ENCODE peak calls at places on chromosomes 6 and 20, in ten cellular contexts. Q is H1, Y is stomach, O is SK-N-SH, Z is ovary, K is transverse colon, L is A549, A is tibial nerve, J is GM12878, P is upper lobe of left lung. W is an unnamed sample.

GRCh38 chr6:100663219-100663863 is 198.6 kb upstream of the SIM1 start:
- DNase-seq in Q (no peak), Y (no peak), O (no peak), Z (no peak), K (no peak), L (no peak), A (no peak), J (no peak), P (no peak), W (no peak)

GRCh38 chr20:25495189-25495824 is 87.8 kb downstream of the GINS1 start:
- DNase-seq in Q (no peak), Y (no peak), O (no peak), Z (no peak), K (no peak), L (no peak), A (no peak), J (no peak), P (no peak), W (peak; percentile 62)

GRCh38 chr6:31479933-31480535 is 17.9 kb upstream of the MICB start:
- DNase-seq in Q (peak; percentile 24), Y (no peak), O (no peak), Z (no peak), K (no peak), L (no peak), A (no peak), J (no peak), P (no peak), W (no peak)

GRCh38 chr20:21436186-21436585 is 38.9 kb upstream of the NKX2-4 start:
- DNase-seq in Q (no peak), Y (no peak), O (no peak), Z (no peak), K (no peak), L (peak; percentile 25), A (no peak), J (no peak), P (no peak), W (no peak)

GRCh38 chr20:57747889-57748456 is 38.2 kb upstream of the PMEPA1 start:
- DNase-seq in Q (no peak), Y (no peak), O (no peak), Z (no peak), K (no peak), L (no peak), A (no peak), J (no peak), P (no peak), W (peak; percentile 59)

GRCh38 chr6:87391334-87391733 is 16.4 kb upstream of the CFAP206 start:
- DNase-seq in Q (no peak), Y (no peak), O (peak; percentile 56), Z (no peak), K (no peak), L (peak; percentile 15), A (no peak), J (no peak), P (no peak), W (no peak)

GRCh38 chr6:111258615-111259088 is 171.3 kb downstream of the SLC16A10 start:
- DNase-seq in Q (no peak), Y (no peak), O (no peak), Z (no peak), K (no peak), L (no peak), A (no peak), J (no peak), P (no peak), W (no peak)

GRCh38 chr6:125953502-125953875 is 3.1 kb upstream of the HINT3 start:
- DNase-seq in Q (peak; percentile 69), Y (peak; percentile 78), O (no peak), Z (no peak), K (peak; percentile 72), L (no peak), A (no peak), J (no peak), P (peak; percentile 37), W (no peak)

GRCh38 chr6:39496951-39497350 is 174.4 kb upstream of the KCNK16 start:
- DNase-seq in Q (no peak), Y (peak; percentile 26), O (no peak), Z (peak; percentile 74), K (peak; percentile 29), L (no peak), A (peak; percentile 19), J (no peak), P (peak; percentile 24), W (no peak)

GRCh38 chr6:11585426-11586016 is 48.0 kb downstream of the TMEM170B start:
- DNase-seq in Q (no peak), Y (no peak), O (peak; percentile 51), Z (no peak), K (no peak), L (peak; percentile 28), A (no peak), J (peak; percentile 32), P (no peak), W (no peak)

GRCh38 chr6:160173806-160174205 is 52.2 kb downstream of the SLC22A1 start:
- DNase-seq in Q (no peak), Y (no peak), O (no peak), Z (no peak), K (no peak), L (no peak), A (no peak), J (no peak), P (no peak), W (no peak)

GRCh38 chr6:170393807-170394399 is 87.3 kb downstream of the FAM120B start:
- DNase-seq in Q (no peak), Y (no peak), O (no peak), Z (no peak), K (no peak), L (no peak), A (no peak), J (no peak), P (no peak), W (no peak)

GRCh38 chr20:24208652-24209051 is 220.1 kb upstream of the GGTLC1 start:
- DNase-seq in Q (peak; percentile 55), Y (no peak), O (no peak), Z (no peak), K (no peak), L (peak; percentile 8), A (no peak), J (no peak), P (no peak), W (no peak)

GRCh38 chr6:163588211-163588919 is 173.8 kb downstream of the QKI start:
- DNase-seq in Q (no peak), Y (no peak), O (peak; percentile 25), Z (no peak), K (no peak), L (no peak), A (no peak), J (no peak), P (no peak), W (no peak)

GRCh38 chr20:40438161-40438835 is 250.7 kb downstream of the MAFB start:
- DNase-seq in Q (no peak), Y (no peak), O (no peak), Z (no peak), K (no peak), L (no peak), A (no peak), J (no peak), P (no peak), W (no peak)
- TF ChIP-seq EP300 in Q (no peak), Y (no peak), O (no peak), Z (no peak), K (no peak), L (no peak), A (no peak), J (no peak), P (no peak), W (no peak)

DNA sequence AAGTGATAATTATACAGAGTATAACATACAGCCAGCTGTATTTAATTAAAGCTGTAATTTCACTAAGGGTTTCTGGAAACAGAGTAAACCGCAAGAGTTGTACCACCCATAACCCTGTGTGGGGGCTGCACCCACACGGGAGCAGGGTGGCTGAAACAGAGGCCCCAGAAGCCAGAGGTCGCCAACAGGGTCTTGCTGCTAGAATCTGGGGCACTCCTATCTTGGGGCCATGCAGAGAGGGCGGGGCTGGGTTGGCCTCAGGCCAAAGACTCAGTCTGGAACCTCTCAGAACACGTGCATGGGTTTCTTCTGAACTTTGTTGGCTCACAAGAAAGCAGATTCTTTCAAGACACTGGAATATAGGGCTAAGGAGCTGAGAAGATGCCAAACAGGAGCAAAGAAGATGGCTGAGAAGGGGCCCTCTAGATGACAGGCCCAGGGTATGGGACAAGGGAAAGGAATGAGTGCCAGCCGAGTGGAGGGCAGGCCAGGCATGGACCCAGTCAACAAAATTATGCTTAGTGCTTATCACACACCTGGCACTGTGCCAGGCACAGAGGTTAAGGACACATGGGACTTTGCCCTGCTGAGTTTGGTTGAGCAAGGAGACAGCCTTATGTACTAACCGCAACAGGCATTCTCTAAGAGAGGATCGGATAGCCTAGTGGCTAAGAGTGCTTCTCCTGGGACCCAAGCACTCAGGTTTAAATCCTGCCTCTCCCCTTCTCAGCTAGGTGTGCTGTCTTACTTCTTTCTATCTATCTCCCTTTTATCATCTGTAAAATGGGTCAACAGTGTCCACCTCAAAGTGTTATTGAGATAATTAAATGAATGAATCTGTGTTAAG is 96.6 kb upstream of the FOXP4 start:
- DNase-seq in Q (no peak), Y (peak; percentile 95), O (no peak), Z (peak; percentile 63), K (peak; percentile 85), L (no peak), A (peak; percentile 48), J (no peak), P (peak; percentile 48), W (no peak)
- TF ChIP-seq EP300 in Q (no peak), Y (no peak), O (no peak), Z (no peak), K (no peak), L (no peak), A (no peak), J (no peak), P (no peak), W (no peak)

DNA sequence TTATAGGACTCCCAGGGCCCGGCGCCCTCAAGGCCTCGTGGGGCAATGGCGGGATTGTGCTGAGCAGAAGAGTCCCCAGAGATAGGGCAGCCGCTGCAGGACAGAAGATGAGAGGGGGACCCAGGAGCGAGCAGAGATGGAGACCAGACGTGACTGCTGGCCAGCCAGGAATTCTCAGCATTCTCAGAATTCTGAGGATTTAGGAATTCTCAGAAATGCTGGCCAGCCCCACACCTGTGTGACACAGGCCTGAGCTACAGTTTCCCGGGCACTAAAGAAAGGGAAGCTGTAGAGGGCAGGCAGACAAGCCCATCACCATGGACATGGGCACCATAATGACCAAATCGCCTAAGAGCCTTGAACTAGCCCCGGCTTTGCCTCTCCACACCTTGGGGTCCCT is 186.2 kb upstream of the CDH4 start:
- DNase-seq in Q (no peak), Y (no peak), O (no peak), Z (no peak), K (no peak), L (no peak), A (no peak), J (no peak), P (no peak), W (no peak)
- TF ChIP-seq EP300 in Q (no peak), Y (no peak), O (no peak), Z (no peak), K (no peak), L (no peak), A (no peak), J (no peak), P (no peak), W (no peak)

GRCh38 chr20:48042628-48043027 is 257.3 kb upstream of the SULF2 start:
- DNase-seq in Q (no peak), Y (no peak), O (no peak), Z (no peak), K (no peak), L (no peak), A (no peak), J (no peak), P (no peak), W (no peak)
- TF ChIP-seq EP300 in Q (no peak), Y (no peak), O (no peak), Z (no peak), K (no peak), L (no peak), A (no peak), J (no peak), P (no peak), W (no peak)

GRCh38 chr20:63176448-63177133 is 39.3 kb downstream of the YTHDF1 start:
- DNase-seq in Q (peak; percentile 77), Y (no peak), O (no peak), Z (no peak), K (no peak), L (no peak), A (no peak), J (no peak), P (no peak), W (no peak)
- TF ChIP-seq EP300 in Q (no peak), Y (no peak), O (no peak), Z (no peak), K (no peak), L (no peak), A (no peak), J (no peak), P (no peak), W (no peak)